ENCODE peak calls at places on chromosomes 6 and 20, in four cellular contexts. X, C, L and Q are unnamed samples.
A peak's percentile ranks its signal among the peaks of the same experiment; 100 is the strongest.

GRCh38 chr6:81816387-81816786 is 63.9 kb upstream of the TENT5A start:
- DNase-seq in L (no peak), X (no peak), C (no peak), Q (no peak)

GRCh38 chr20:10263385-10264165 is 44.9 kb downstream of the SNAP25 start:
- DNase-seq in L (no peak), X (peak; percentile 4), C (no peak), Q (no peak)

GRCh38 chr6:84774174-84775158 is 10.1 kb upstream of the TBX18 start:
- DNase-seq in L (peak; percentile 79), C (peak; percentile 41), X (no peak), Q (peak; percentile 46)

GRCh38 chr20:62755817-62756724 is 40.2 kb upstream of the MRGBP start:
- DNase-seq in X (no peak), L (no peak), C (no peak), Q (no peak)

GRCh38 chr6:45959534-45960195 is 56.0 kb downstream of the CLIC5 start:
- DNase-seq in L (no peak), X (no peak), C (no peak), Q (no peak)

GRCh38 chr6:81890846-81891245 is 138.4 kb upstream of the TENT5A start:
- DNase-seq in C (no peak), L (no peak), X (peak; percentile 53), Q (no peak)

GRCh38 chr6:117344444-117345291 is 79.3 kb downstream of the VGLL2 start:
- DNase-seq in L (no peak), X (no peak), C (no peak), Q (peak; percentile 70)

GRCh38 chr20:51634877-51635276 is 92.4 kb upstream of the NFATC2 start:
- DNase-seq in C (no peak), L (no peak), X (no peak), Q (no peak)

GRCh38 chr20:61253264-61253639 is 1.2 kb downstream of the CDH4 start:
- DNase-seq in C (peak; percentile 60), L (peak; percentile 69), X (peak; percentile 45), Q (no peak)

GRCh38 chr20:63065911-63066310 is 59.1 kb upstream of the BHLHE23 start:
- DNase-seq in X (no peak), L (no peak), C (no peak), Q (no peak)

GRCh38 chr6:49198015-49198414 is 265.0 kb downstream of the MMUT start:
- DNase-seq in C (no peak), L (no peak), X (no peak), Q (no peak)

GRCh38 chr20:50286609-50287008 is 96.0 kb downstream of the CEBPB start:
- DNase-seq in L (peak; percentile 67), X (peak; percentile 88), C (peak; percentile 95), Q (peak; percentile 70)

GRCh38 chr6:108453601-108454157 is 107.0 kb upstream of the FOXO3 start:
- DNase-seq in L (no peak), X (peak; percentile 78), C (no peak), Q (no peak)

GRCh38 chr6:127932708-127933107 is 31.9 kb upstream of the THEMIS start:
- DNase-seq in X (no peak), L (no peak), C (no peak), Q (no peak)

GRCh38 chr6:35231563-35231962 is 17.8 kb downstream of the SCUBE3 start:
- DNase-seq in X (no peak), C (no peak), L (no peak), Q (no peak)

GRCh38 chr6:69233195-69233524 is 563.6 kb downstream of the LMBRD1 start:
- DNase-seq in C (no peak), L (peak; percentile 55), X (no peak), Q (no peak)

GRCh38 chr20:4108495-4109306 is 93.3 kb upstream of the RNF24 start:
- DNase-seq in X (peak; percentile 88), L (peak; percentile 76), C (peak; percentile 91), Q (peak; percentile 65)

GRCh38 chr20:40493551-40493950 is 195.5 kb downstream of the MAFB start:
- DNase-seq in C (no peak), X (no peak), L (no peak), Q (no peak)

GRCh38 chr20:33656783-33657703 is 5.1 kb upstream of the C20orf144 start:
- DNase-seq in X (no peak), L (no peak), C (no peak), Q (no peak)

GRCh38 chr6:20448828-20449227 is 47.1 kb downstream of the E2F3 start:
- DNase-seq in X (no peak), C (no peak), L (no peak), Q (no peak)

GRCh38 chr20:6654490-6655247 is 112.8 kb upstream of the BMP2 start:
- DNase-seq in L (no peak), C (no peak), X (no peak), Q (no peak)

GRCh38 chr6:165811512-165811911 is 148.5 kb upstream of the PDE10A start:
- DNase-seq in X (peak; percentile 11), L (no peak), C (no peak), Q (no peak)

GRCh38 chr20:44288252-44288651 is 22.8 kb downstream of the FITM2 start:
- DNase-seq in X (no peak), C (no peak), L (no peak), Q (peak; percentile 29)

GRCh38 chr20:33460711-33461110 is 17.1 kb upstream of the SNTA1 start:
- DNase-seq in X (no peak), C (no peak), L (no peak), Q (no peak)

GRCh38 chr6:75691012-75691411 is 58.0 kb upstream of the MYO6 start:
- DNase-seq in X (peak; percentile 31), L (no peak), C (no peak), Q (no peak)

GRCh38 chr20:45303586-45304463 is 2.8 kb upstream of the RBPJL start:
- DNase-seq in L (no peak), C (no peak), X (no peak), Q (no peak)

GRCh38 chr6:111599259-111599658 is 6.4 kb downstream of the TRAF3IP2 start:
- DNase-seq in L (no peak), X (no peak), C (no peak), Q (no peak)

GRCh38 chr6:1311400-1312192 is at the start of gene FOXQ1:
- DNase-seq in L (peak; percentile 28), X (peak; percentile 40), C (no peak), Q (no peak)

GRCh38 chr6:41581381-41581991 is 35.3 kb downstream of the FOXP4 start:
- DNase-seq in X (peak; percentile 89), L (peak; percentile 63), C (peak; percentile 82), Q (no peak)

GRCh38 chr6:155274106-155274505 is 10.3 kb downstream of the CLDN20 start:
- DNase-seq in X (peak; percentile 35), C (no peak), L (no peak), Q (no peak)

GRCh38 chr6:16168121-16168520 is 39.2 kb downstream of the MYLIP start:
- DNase-seq in X (no peak), L (no peak), C (no peak), Q (no peak)

GRCh38 chr20:57907131-57908083 is 197.6 kb upstream of the PMEPA1 start:
- DNase-seq in X (no peak), C (no peak), L (peak; percentile 78), Q (peak; percentile 16)

GRCh38 chr6:143843689-143844405 is 709 bp downstream of the LTV1 start:
- DNase-seq in C (peak; percentile 3), X (peak; percentile 11), L (peak; percentile 11), Q (no peak)

GRCh38 chr20:23622839-23623343 is 14.9 kb downstream of the CST3 start:
- DNase-seq in X (peak; percentile 77), C (peak; percentile 95), L (no peak), Q (peak; percentile 50)

GRCh38 chr20:44888226-44889103 is 3.0 kb downstream of the YWHAB start:
- DNase-seq in L (peak; percentile 25), C (peak; percentile 33), X (no peak), Q (no peak)

GRCh38 chr6:22025468-22026159 is 271.2 kb downstream of the PRL start:
- DNase-seq in X (peak; percentile 81), L (peak; percentile 16), C (peak; percentile 10), Q (peak; percentile 89)

GRCh38 chr6:105402090-105402980 is 547 bp downstream of the PREP start:
- DNase-seq in X (peak; percentile 36), L (peak; percentile 44), C (peak; percentile 36), Q (peak; percentile 41)

GRCh38 chr6:133265066-133265465 is 23.9 kb downstream of the EYA4 start:
- DNase-seq in X (no peak), C (no peak), L (no peak), Q (no peak)

GRCh38 chr6:47655719-47656595 is 42.4 kb upstream of the ADGRF4 start:
- DNase-seq in X (no peak), C (no peak), L (no peak), Q (peak; percentile 77)
- TF ChIP-seq USF2 in X (no peak), C (no peak), L (no peak), Q (no peak)

GRCh38 chr6:151180321-151180720 is 59.4 kb upstream of the AKAP12 start:
- DNase-seq in X (no peak), C (no peak), L (no peak), Q (no peak)
- TF ChIP-seq USF2 in X (no peak), C (no peak), L (no peak), Q (no peak)

GRCh38 chr20:42159794-42160193 is 541.6 kb upstream of the CHD6 start:
- DNase-seq in C (no peak), L (no peak), X (no peak), Q (no peak)
- TF ChIP-seq USF2 in C (no peak), L (no peak), X (no peak), Q (no peak)

DNA sequence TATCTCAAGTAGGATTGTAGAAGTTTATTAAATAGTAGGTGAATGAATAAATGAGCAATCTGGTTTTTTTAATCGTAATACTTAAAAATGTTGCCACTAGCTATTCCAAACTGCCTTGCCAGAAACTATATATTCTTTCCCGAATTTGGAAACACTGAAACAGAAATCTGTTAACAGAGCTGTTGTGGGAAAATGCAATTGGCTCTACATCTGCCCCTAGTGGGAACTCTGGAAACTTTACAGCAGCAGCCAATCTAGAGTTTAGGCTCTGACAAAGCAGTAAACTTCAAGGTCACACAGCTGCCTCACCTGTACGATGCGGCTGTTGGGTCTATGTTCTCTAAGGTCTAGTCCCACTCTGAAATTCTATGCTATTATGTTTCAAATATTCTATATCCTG is 41.7 kb downstream of the SYNE1 start:
- DNase-seq in C (no peak), X (peak; percentile 17), L (no peak), Q (no peak)
- TF ChIP-seq USF2 in C (no peak), X (no peak), L (no peak), Q (no peak)

GRCh38 chr20:38874460-38875169 is 51.6 kb upstream of the FAM83D start:
- DNase-seq in X (no peak), L (no peak), C (no peak), Q (no peak)

GRCh38 chr20:38877483-38877882 is 48.7 kb upstream of the FAM83D start:
- DNase-seq in C (no peak), X (no peak), L (no peak), Q (no peak)

GRCh38 chr20:38873050-38873581 is 53.1 kb upstream of the FAM83D start:
- DNase-seq in C (no peak), X (no peak), L (no peak), Q (no peak)

GRCh38 chr20:38872491-38873049 is 53.6 kb upstream of the FAM83D start:
- DNase-seq in X (no peak), C (no peak), L (no peak), Q (no peak)

GRCh38 chr20:38875170-38875993 is 50.8 kb upstream of the FAM83D start:
- DNase-seq in L (peak; percentile 74), C (no peak), X (no peak), Q (peak; percentile 22)
- TF ChIP-seq USF2 in L (no peak), C (no peak), X (no peak), Q (no peak)